ENCODE peak calls at places on chromosome 12, in seven cellular contexts. One of them, this sample, is unnamed.

GRCh38 chr12:50006754-50007442 is 18.4 kb downstream of the RACGAP1 start:
- DNase-seq in pulmonary artery endothelial cell: no peak
- DNase-seq in NCI-H2081: peak; percentile 28
- DNase-seq in GM06990: no peak
- DNase-seq in GM12865: no peak
- DNase-seq in stimulated activated CD4-positive, alpha-beta T cell treated with anti-CD3 and anti-CD28 coated beads, Interleukin-1b, Interleukin-23, amount 100 ng/mL, for 24 hours: no peak
- DNase-seq in ovary: no peak
- DNase-seq in this sample: no peak

GRCh38 chr12:63915105-63915830 is 70.8 kb downstream of the SRGAP1 start:
- DNase-seq in pulmonary artery endothelial cell: no peak
- DNase-seq in NCI-H2081: peak; percentile 81
- DNase-seq in GM06990: no peak
- DNase-seq in GM12865: no peak
- DNase-seq in stimulated activated CD4-positive, alpha-beta T cell treated with anti-CD3 and anti-CD28 coated beads, Interleukin-1b, Interleukin-23, amount 100 ng/mL, for 24 hours: no peak
- DNase-seq in ovary: no peak
- DNase-seq in this sample: no peak

GRCh38 chr12:70365648-70366518 is at the start of gene KCNMB4:
- DNase-seq in pulmonary artery endothelial cell: no peak
- DNase-seq in NCI-H2081: peak; percentile 66
- DNase-seq in GM06990: peak; percentile 74
- DNase-seq in GM12865: peak; percentile 63
- DNase-seq in stimulated activated CD4-positive, alpha-beta T cell treated with anti-CD3 and anti-CD28 coated beads, Interleukin-1b, Interleukin-23, amount 100 ng/mL, for 24 hours: peak; percentile 31
- DNase-seq in ovary: peak; percentile 35
- DNase-seq in this sample: no peak

GRCh38 chr12:103326190-103326589 is 169.6 kb downstream of the C12orf42 start:
- DNase-seq in pulmonary artery endothelial cell: no peak
- DNase-seq in NCI-H2081: peak; percentile 51
- DNase-seq in GM06990: no peak
- DNase-seq in GM12865: peak; percentile 49
- DNase-seq in stimulated activated CD4-positive, alpha-beta T cell treated with anti-CD3 and anti-CD28 coated beads, Interleukin-1b, Interleukin-23, amount 100 ng/mL, for 24 hours: no peak
- DNase-seq in ovary: no peak
- DNase-seq in this sample: no peak

GRCh38 chr12:129788506-129788905 is 115.3 kb downstream of the TMEM132D start:
- DNase-seq in pulmonary artery endothelial cell: no peak
- DNase-seq in NCI-H2081: no peak
- DNase-seq in GM06990: no peak
- DNase-seq in GM12865: no peak
- DNase-seq in stimulated activated CD4-positive, alpha-beta T cell treated with anti-CD3 and anti-CD28 coated beads, Interleukin-1b, Interleukin-23, amount 100 ng/mL, for 24 hours: no peak
- DNase-seq in ovary: no peak
- DNase-seq in this sample: no peak

GRCh38 chr12:3761116-3761770 is 8.3 kb upstream of the CRACR2A start:
- DNase-seq in pulmonary artery endothelial cell: no peak
- DNase-seq in NCI-H2081: no peak
- DNase-seq in GM06990: no peak
- DNase-seq in GM12865: no peak
- DNase-seq in stimulated activated CD4-positive, alpha-beta T cell treated with anti-CD3 and anti-CD28 coated beads, Interleukin-1b, Interleukin-23, amount 100 ng/mL, for 24 hours: no peak
- DNase-seq in ovary: no peak
- DNase-seq in this sample: no peak

GRCh38 chr12:6230321-6231110 is 30.3 kb downstream of the CD9 start:
- DNase-seq in pulmonary artery endothelial cell: no peak
- DNase-seq in NCI-H2081: no peak
- DNase-seq in GM06990: no peak
- DNase-seq in GM12865: peak; percentile 82
- DNase-seq in stimulated activated CD4-positive, alpha-beta T cell treated with anti-CD3 and anti-CD28 coated beads, Interleukin-1b, Interleukin-23, amount 100 ng/mL, for 24 hours: peak; percentile 11
- DNase-seq in ovary: no peak
- DNase-seq in this sample: peak; percentile 71

GRCh38 chr12:96687719-96688118 is 198.3 kb downstream of the CFAP54 start:
- DNase-seq in pulmonary artery endothelial cell: peak; percentile 84
- DNase-seq in NCI-H2081: no peak
- DNase-seq in GM06990: no peak
- DNase-seq in GM12865: no peak
- DNase-seq in stimulated activated CD4-positive, alpha-beta T cell treated with anti-CD3 and anti-CD28 coated beads, Interleukin-1b, Interleukin-23, amount 100 ng/mL, for 24 hours: no peak
- DNase-seq in ovary: no peak
- DNase-seq in this sample: no peak

GRCh38 chr12:49092086-49092815 is 2.4 kb downstream of the DHH start:
- DNase-seq in pulmonary artery endothelial cell: no peak
- DNase-seq in NCI-H2081: no peak
- DNase-seq in GM06990: peak; percentile 34
- DNase-seq in GM12865: peak; percentile 56
- DNase-seq in stimulated activated CD4-positive, alpha-beta T cell treated with anti-CD3 and anti-CD28 coated beads, Interleukin-1b, Interleukin-23, amount 100 ng/mL, for 24 hours: peak; percentile 34
- DNase-seq in ovary: no peak
- DNase-seq in this sample: no peak

GRCh38 chr12:24088751-24089150 is 139.3 kb upstream of the SOX5 start:
- DNase-seq in pulmonary artery endothelial cell: no peak
- DNase-seq in NCI-H2081: no peak
- DNase-seq in GM06990: no peak
- DNase-seq in GM12865: no peak
- DNase-seq in stimulated activated CD4-positive, alpha-beta T cell treated with anti-CD3 and anti-CD28 coated beads, Interleukin-1b, Interleukin-23, amount 100 ng/mL, for 24 hours: no peak
- DNase-seq in ovary: no peak
- DNase-seq in this sample: no peak

GRCh38 chr12:109463776-109464175 is 13.3 kb downstream of the KCTD10 start:
- DNase-seq in pulmonary artery endothelial cell: no peak
- DNase-seq in NCI-H2081: no peak
- DNase-seq in GM06990: no peak
- DNase-seq in GM12865: no peak
- DNase-seq in stimulated activated CD4-positive, alpha-beta T cell treated with anti-CD3 and anti-CD28 coated beads, Interleukin-1b, Interleukin-23, amount 100 ng/mL, for 24 hours: no peak
- DNase-seq in ovary: no peak
- DNase-seq in this sample: no peak

GRCh38 chr12:105822131-105823103 is 316.3 kb downstream of the NUAK1 start:
- DNase-seq in pulmonary artery endothelial cell: no peak
- DNase-seq in NCI-H2081: no peak
- DNase-seq in GM06990: no peak
- DNase-seq in GM12865: no peak
- DNase-seq in stimulated activated CD4-positive, alpha-beta T cell treated with anti-CD3 and anti-CD28 coated beads, Interleukin-1b, Interleukin-23, amount 100 ng/mL, for 24 hours: no peak
- DNase-seq in ovary: no peak
- DNase-seq in this sample: no peak

GRCh38 chr12:85794551-85794950 is 41.7 kb downstream of the RASSF9 start:
- DNase-seq in pulmonary artery endothelial cell: no peak
- DNase-seq in NCI-H2081: no peak
- DNase-seq in GM06990: no peak
- DNase-seq in GM12865: no peak
- DNase-seq in stimulated activated CD4-positive, alpha-beta T cell treated with anti-CD3 and anti-CD28 coated beads, Interleukin-1b, Interleukin-23, amount 100 ng/mL, for 24 hours: no peak
- DNase-seq in ovary: no peak
- DNase-seq in this sample: no peak